ENCODE peak calls at places on chromosomes 3 and 15, in ten cellular contexts. M is colonic mucosa; L is GM23248; N is tibial artery; W is CD4-positive, CD25-positive, alpha-beta regulatory T cell; C is A549; O is fibroblast of lung; U is uterus; I is psoas muscle; Q is breast epithelium. J is an unnamed sample.

GRCh38 chr15:59105839-59106238 is 893 bp downstream of the CCNB2 start:
- DNase-seq in U (no peak), C (peak; percentile 49), I (no peak), N (no peak), Q (no peak), O (no peak), W (no peak), M (no peak), L (no peak), J (no peak)

GRCh38 chr3:35639251-35640185 is at the start of gene ARPP21:
- DNase-seq in C (peak; percentile 40), W (no peak), O (no peak), Q (no peak), M (no peak), N (no peak), U (no peak), I (peak; percentile 89), L (no peak), J (no peak)

GRCh38 chr3:79005084-79005483 is 762.7 kb downstream of the ROBO1 start:
- DNase-seq in N (no peak), O (peak; percentile 40), U (no peak), W (no peak), I (no peak), C (no peak), Q (no peak), M (no peak), L (peak; percentile 17), J (no peak)

GRCh38 chr15:47968593-47968992 is 152.2 kb upstream of the SLC24A5 start:
- DNase-seq in I (no peak), U (no peak), M (no peak), W (no peak), C (no peak), L (no peak), N (no peak), Q (no peak), O (no peak), J (no peak)

GRCh38 chr3:46861293-46861995 is 1.8 kb downstream of the MYL3 start:
- DNase-seq in C (no peak), O (no peak), W (no peak), N (peak; percentile 58), I (peak; percentile 84), M (no peak), Q (peak; percentile 46), L (no peak), U (peak; percentile 13), J (peak; percentile 7)

GRCh38 chr15:99630607-99631131 is 64.9 kb downstream of the MEF2A start:
- DNase-seq in C (no peak), O (no peak), W (no peak), I (no peak), N (no peak), L (no peak), Q (no peak), U (no peak), M (no peak), J (no peak)

GRCh38 chr3:146421814-146422748 is 47.3 kb downstream of the PLSCR2 start:
- DNase-seq in N (no peak), L (peak; percentile 76), I (no peak), W (no peak), C (peak; percentile 15), U (no peak), Q (no peak), M (no peak), O (peak; percentile 88), J (no peak)

GRCh38 chr3:43953814-43954241 is 263.1 kb downstream of the ABHD5 start:
- DNase-seq in I (no peak), C (no peak), Q (no peak), M (no peak), N (no peak), O (peak; percentile 68), W (no peak), U (no peak), L (peak; percentile 37), J (no peak)

GRCh38 chr3:81886081-81886480 is 124.6 kb upstream of the GBE1 start:
- DNase-seq in I (no peak), C (no peak), W (no peak), M (no peak), Q (no peak), N (no peak), U (no peak), O (peak; percentile 17), L (peak; percentile 89), J (no peak)

GRCh38 chr3:62708642-62709041 is 166.6 kb downstream of the CADPS start:
- DNase-seq in Q (no peak), I (no peak), U (no peak), C (no peak), M (no peak), L (no peak), O (no peak), N (no peak), W (no peak), J (no peak)

GRCh38 chr3:188947983-188948657 is 223.7 kb upstream of the TPRG1 start:
- DNase-seq in Q (peak; percentile 95), M (peak; percentile 89), L (peak; percentile 93), I (peak; percentile 96), O (peak; percentile 97), U (peak; percentile 99), C (peak; percentile 87), N (peak; percentile 99), W (no peak), J (peak; percentile 100)
- H3K4me1 ChIP-seq in Q (peaks cover 5% of the 10 kb centered on the region), M (no peaks in the 10 kb centered on the region), L (peaks cover 34% of the 10 kb centered on the region), I (peaks cover 44% of the 10 kb centered on the region), O (peaks cover 22% of the 10 kb centered on the region), U (peaks cover 10% of the 10 kb centered on the region), C (peaks cover 43% of the 10 kb centered on the region), N (peaks cover 4% of the 10 kb centered on the region), W (no peaks in the 10 kb centered on the region), J (peaks cover 76% of the 10 kb centered on the region)

GRCh38 chr3:122067214-122067550 is 12.0 kb downstream of the CD86 start:
- DNase-seq in C (no peak), I (no peak), U (no peak), M (no peak), N (no peak), W (no peak), Q (no peak), O (no peak), L (no peak), J (no peak)
- H3K4me1 ChIP-seq in C (no peaks in the 10 kb centered on the region), I (no peaks in the 10 kb centered on the region), U (no peaks in the 10 kb centered on the region), M (no peaks in the 10 kb centered on the region), N (no peaks in the 10 kb centered on the region), W (no peaks in the 10 kb centered on the region), Q (no peaks in the 10 kb centered on the region), O (no peaks in the 10 kb centered on the region), L (no peaks in the 10 kb centered on the region), J (no peaks in the 10 kb centered on the region)

DNA sequence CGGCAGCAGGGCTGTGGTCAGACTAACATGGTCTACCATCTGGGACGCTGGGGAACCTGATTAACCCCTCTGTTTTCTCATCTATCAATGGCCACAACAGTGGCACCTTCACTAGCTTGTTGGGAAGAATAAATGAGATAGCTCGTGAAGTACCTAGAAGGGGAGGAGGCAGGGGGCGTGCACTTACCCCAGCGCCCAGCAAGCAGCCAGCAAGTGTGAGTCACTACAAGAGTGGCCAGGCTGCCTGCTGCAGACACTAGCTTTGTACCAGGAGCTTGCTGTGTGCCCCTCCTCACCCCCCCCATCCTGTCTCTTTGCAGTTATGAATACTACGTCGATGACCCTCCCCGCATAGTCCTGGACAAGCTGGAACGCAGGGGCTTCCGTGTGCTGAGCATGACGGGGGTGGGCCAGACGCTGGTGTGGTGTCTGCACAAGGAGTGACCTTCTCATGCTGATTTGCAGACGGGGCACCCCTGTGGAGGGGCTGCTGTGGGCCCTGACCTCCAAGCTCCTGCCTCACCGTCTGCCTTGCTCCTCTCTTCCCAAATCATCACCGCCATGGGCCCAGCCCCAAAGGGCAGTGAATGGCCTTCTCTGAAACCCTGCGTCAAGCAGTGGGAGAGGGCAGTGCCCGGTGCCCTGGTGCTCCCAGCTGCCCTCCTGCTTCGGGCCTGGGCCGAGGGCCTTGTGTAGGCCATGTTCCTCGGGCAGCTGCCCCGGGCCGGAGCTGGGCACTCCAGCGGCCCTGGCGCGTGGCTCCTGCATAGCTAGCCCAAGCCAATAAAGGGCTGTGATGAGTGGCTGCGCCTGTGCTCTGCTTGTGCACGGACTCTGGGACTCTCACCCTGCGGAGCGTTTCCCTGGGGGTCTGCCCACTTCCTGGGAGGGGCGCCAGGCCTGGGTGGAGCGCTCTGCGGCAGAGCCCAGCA is 2.6 kb upstream of the C15orf62 start:
- DNase-seq in N (no peak), W (no peak), I (no peak), L (peak; percentile 57), O (peak; percentile 79), M (no peak), U (no peak), C (no peak), Q (no peak), J (no peak)
- H3K4me1 ChIP-seq in N (no peaks in the 10 kb centered on the region), W (peaks cover 50% of the 10 kb centered on the region), I (peaks cover 16% of the 10 kb centered on the region), L (peaks cover 33% of the 10 kb centered on the region), O (peaks cover 16% of the 10 kb centered on the region), M (peaks cover 29% of the 10 kb centered on the region), U (peaks cover 4% of the 10 kb centered on the region), C (peaks cover 14% of the 10 kb centered on the region), Q (peaks cover 7% of the 10 kb centered on the region), J (peaks cover 61% of the 10 kb centered on the region)

GRCh38 chr3:120162400-120162799 is 68.2 kb upstream of the GSK3B start:
- DNase-seq in C (no peak), Q (no peak), W (no peak), L (peak; percentile 61), M (no peak), N (no peak), I (no peak), U (no peak), O (peak; percentile 40), J (no peak)
- H3K4me1 ChIP-seq in C (peaks cover 27% of the 10 kb centered on the region), Q (no peaks in the 10 kb centered on the region), W (no peaks in the 10 kb centered on the region), L (peaks cover 27% of the 10 kb centered on the region), M (no peaks in the 10 kb centered on the region), N (no peaks in the 10 kb centered on the region), I (peaks cover 7% of the 10 kb centered on the region), U (no peaks in the 10 kb centered on the region), O (peaks cover 2% of the 10 kb centered on the region), J (no peaks in the 10 kb centered on the region)

GRCh38 chr3:120425877-120426276 is 24.9 kb downstream of the FSTL1 start:
- DNase-seq in Q (no peak), O (peak; percentile 96), N (peak; percentile 75), L (peak; percentile 88), M (no peak), U (peak; percentile 81), C (no peak), W (no peak), I (no peak), J (no peak)
- H3K4me1 ChIP-seq in Q (peaks cover 4% of the 10 kb centered on the region), O (peaks cover 51% of the 10 kb centered on the region), N (no peaks in the 10 kb centered on the region), L (peaks cover 100% of the 10 kb centered on the region), M (no peaks in the 10 kb centered on the region), U (peaks cover 5% of the 10 kb centered on the region), C (peaks cover 15% of the 10 kb centered on the region), W (no peaks in the 10 kb centered on the region), I (no peaks in the 10 kb centered on the region), J (peaks cover 3% of the 10 kb centered on the region)

GRCh38 chr15:70089692-70089971 is 8.1 kb downstream of the TLE3 start:
- DNase-seq in I (no peak), O (no peak), M (no peak), L (peak; percentile 60), Q (no peak), N (no peak), C (no peak), U (no peak), W (no peak), J (no peak)
- H3K4me1 ChIP-seq in I (peaks cover 53% of the 10 kb centered on the region), O (peaks cover 18% of the 10 kb centered on the region), M (peaks cover 37% of the 10 kb centered on the region), L (peaks cover 32% of the 10 kb centered on the region), Q (no peaks in the 10 kb centered on the region), N (no peaks in the 10 kb centered on the region), C (no peaks in the 10 kb centered on the region), U (peaks cover 14% of the 10 kb centered on the region), W (peaks cover 37% of the 10 kb centered on the region), J (peaks cover 73% of the 10 kb centered on the region)

GRCh38 chr3:16522820-16523219 is 9.3 kb upstream of the RFTN1 start:
- DNase-seq in I (no peak), L (no peak), O (no peak), C (no peak), W (no peak), N (no peak), M (no peak), U (no peak), Q (no peak), J (no peak)
- H3K4me1 ChIP-seq in I (peaks cover 22% of the 10 kb centered on the region), L (no peaks in the 10 kb centered on the region), O (no peaks in the 10 kb centered on the region), C (no peaks in the 10 kb centered on the region), W (no peaks in the 10 kb centered on the region), N (no peaks in the 10 kb centered on the region), M (no peaks in the 10 kb centered on the region), U (no peaks in the 10 kb centered on the region), Q (no peaks in the 10 kb centered on the region), J (no peaks in the 10 kb centered on the region)